ENCODE peak calls at places on chromosome 22, in six cellular contexts. C, J, O, U, I and M are unnamed samples. For H3K9me3, the result is how much of the 10 kb centered on the place peaks cover.

GRCh38 chr22:28017859-28018258 is 98.8 kb upstream of the PITPNB start:
- DNase-seq in C (peak), J (no peak), O (no peak), U (no peak), I (no peak), M (no peak)

GRCh38 chr22:50305658-50306566 is 1.5 kb downstream of the PLXNB2 start:
- DNase-seq in C (peak), J (no peak), O (no peak), U (peak), I (peak), M (peak)

GRCh38 chr22:26526165-26526564 is 13.9 kb upstream of the TFIP11 start:
- DNase-seq in C (no peak), J (no peak), O (no peak), U (no peak), I (no peak), M (no peak)

GRCh38 chr22:23226497-23226850 is 46.2 kb downstream of the BCR start:
- DNase-seq in C (no peak), J (no peak), O (no peak), U (no peak), I (peak), M (no peak)

GRCh38 chr22:49961601-49962011 is 1.0 kb downstream of the PIM3 start:
- DNase-seq in C (peak), J (no peak), O (no peak), U (no peak), I (no peak), M (peak)

GRCh38 chr22:21029486-21030025 is 2.8 kb downstream of the SLC7A4 start:
- DNase-seq in C (no peak), J (no peak), O (no peak), U (no peak), I (no peak), M (no peak)

GRCh38 chr22:17541476-17541875 is 21.8 kb upstream of the SLC25A18 start:
- DNase-seq in C (no peak), J (no peak), O (no peak), U (no peak), I (no peak), M (no peak)

GRCh38 chr22:50729391-50730012 is 8.5 kb upstream of the ACR start:
- DNase-seq in C (peak), J (peak), O (peak), U (no peak), I (no peak), M (no peak)

GRCh38 chr22:33470456-33470855 is 412.3 kb upstream of the SYN3 start:
- DNase-seq in C (no peak), J (no peak), O (no peak), U (no peak), I (no peak), M (no peak)

GRCh38 chr22:45550891-45551290 is 48.2 kb downstream of the FBLN1 start:
- DNase-seq in C (no peak), J (no peak), O (no peak), U (no peak), I (no peak), M (no peak)

GRCh38 chr22:29308791-29309262 is 2.4 kb downstream of the GAS2L1 start:
- DNase-seq in C (no peak), J (no peak), O (no peak), U (no peak), I (peak), M (no peak)

GRCh38 chr22:43255299-43255698 is 68.4 kb upstream of the TTLL12 start:
- DNase-seq in C (no peak), J (no peak), O (no peak), U (no peak), I (no peak), M (no peak)
- H3K27ac ChIP-seq in C (no peak), J (no peak), O (no peak), U (no peak), I (no peak), M (no peak)

DNA sequence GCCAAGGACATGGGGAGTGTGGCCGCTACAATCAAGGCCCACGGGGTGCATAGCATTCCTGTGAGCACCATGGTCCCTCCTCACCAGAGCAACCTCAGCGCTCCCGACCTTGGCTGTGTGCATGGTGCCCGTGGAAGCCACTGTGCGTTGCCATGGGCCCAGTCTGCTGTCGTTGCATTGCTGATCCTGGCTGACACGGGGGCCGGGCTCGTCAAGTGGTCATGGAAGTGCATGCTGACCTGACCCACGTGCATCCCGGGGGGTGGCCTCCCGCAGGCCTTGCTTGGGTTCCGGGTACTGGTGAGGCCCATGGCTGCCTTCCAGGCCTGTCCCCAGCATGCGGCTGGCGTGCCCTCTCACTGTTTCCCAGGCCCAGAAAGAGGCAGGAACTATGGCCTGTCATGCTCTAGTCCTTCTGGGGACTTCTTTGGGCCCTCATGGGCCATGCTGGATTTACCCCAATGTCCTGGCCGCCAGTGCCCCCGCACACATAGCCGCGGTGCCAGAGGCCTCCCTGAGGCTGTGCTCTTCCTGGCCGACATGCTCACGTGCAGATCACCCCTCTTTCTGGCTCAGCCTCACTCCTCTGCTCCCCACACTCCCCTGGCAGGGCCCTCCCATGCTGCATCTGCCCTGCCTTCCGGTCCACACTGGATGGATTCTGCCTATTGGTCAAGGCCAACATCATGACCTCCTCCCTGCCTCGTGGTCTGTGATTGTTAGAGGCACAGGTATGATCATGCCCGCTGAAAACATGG is 1258.0 kb downstream of the BRD1 start:
- DNase-seq in C (no peak), J (no peak), O (no peak), U (no peak), I (no peak), M (no peak)
- H3K9me3 ChIP-seq in C (under half), J (under half), O (under half), U (under half), I (under half), M (under half)

DNA sequence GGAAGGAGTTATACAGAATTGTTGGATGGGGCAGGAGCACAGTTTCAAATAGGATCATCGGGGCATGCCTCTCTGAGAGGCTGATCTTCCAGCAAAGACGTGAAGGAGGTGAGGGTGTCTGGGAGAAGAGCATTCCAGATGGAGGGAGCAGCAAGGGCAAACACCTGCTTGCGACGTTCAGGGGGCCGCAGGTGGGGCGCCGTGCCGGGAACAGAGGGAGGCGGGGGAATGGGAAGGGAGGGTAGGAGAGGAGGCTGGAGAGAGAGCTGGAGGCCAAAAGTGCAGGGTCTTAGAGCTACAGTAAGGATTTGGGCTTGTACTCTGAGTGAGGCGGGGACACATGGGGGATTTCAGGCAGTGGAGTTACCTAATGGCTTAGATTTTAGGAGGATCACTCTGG is 13.6 kb downstream of the APOL5 start:
- DNase-seq in C (no peak), J (no peak), O (no peak), U (no peak), I (no peak), M (no peak)
- H3K4me3 ChIP-seq in C (no peak), J (no peak), O (no peak), U (no peak), I (no peak), M (no peak)

DNA sequence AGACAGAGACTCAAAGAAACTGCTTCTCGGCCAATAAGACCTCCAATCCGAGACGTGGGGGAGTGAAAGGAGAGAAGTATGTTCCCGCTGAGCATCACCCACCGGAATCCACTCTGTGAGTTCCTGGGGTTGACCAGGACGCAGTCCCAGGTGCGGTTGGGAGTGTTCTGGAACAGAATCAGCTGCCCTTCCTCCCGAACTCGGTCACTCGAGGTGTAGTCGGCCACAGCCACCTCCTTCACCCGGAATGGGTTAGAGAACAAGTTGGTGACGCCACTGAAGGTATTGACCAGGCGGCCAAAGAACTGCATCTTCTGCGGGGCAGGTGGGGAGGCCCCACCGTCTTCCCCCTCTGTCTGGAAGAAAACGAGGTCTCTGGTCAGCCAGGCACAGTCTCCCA is 12.5 kb downstream of the PLA2G6 start:
- DNase-seq in C (no peak), J (no peak), O (no peak), U (no peak), I (no peak), M (no peak)
- H3K27ac ChIP-seq in C (no peak), J (no peak), O (no peak), U (no peak), I (no peak), M (no peak)

GRCh38 chr22:48612077-48612995 is 1215.3 kb downstream of the BRD1 start:
- DNase-seq in C (no peak), J (no peak), O (no peak), U (no peak), I (no peak), M (no peak)
- H3K9me3 ChIP-seq in C (under half), J (under half), O (under half), U (under half), I (under half), M (under half)